ENCODE peak calls at places on chromosome 17, in seven cellular contexts. J, V, U, P, E, G and W are unnamed samples. For H3K4me1, the result is how much of the 10 kb centered on the place peaks cover.

GRCh38 chr17:64994781-64995538 is 61.6 kb downstream of the GNA13 start:
- DNase-seq in E (no peak), J (no peak), V (no peak), G (no peak), U (no peak), P (no peak), W (no peak)

GRCh38 chr17:38673714-38674012 is 1.1 kb downstream of the EPOP start:
- DNase-seq in P (no peak), U (no peak), V (no peak), E (no peak), G (no peak), J (peak), W (no peak)

GRCh38 chr17:48718781-48719641 is 3.3 kb downstream of the PRAC1 start:
- DNase-seq in G (no peak), P (no peak), J (no peak), E (no peak), V (no peak), U (no peak), W (peak)

GRCh38 chr17:82743344-82744219 is 8.2 kb downstream of the FN3K start:
- DNase-seq in U (no peak), G (no peak), V (no peak), E (no peak), J (no peak), P (no peak), W (no peak)

GRCh38 chr17:53090770-53091169 is 732.0 kb upstream of the KIF2B start:
- DNase-seq in J (no peak), V (no peak), P (no peak), U (no peak), E (no peak), G (no peak), W (no peak)

GRCh38 chr17:45229681-45230409 is 8.2 kb downstream of the FMNL1 start:
- DNase-seq in E (no peak), U (no peak), P (no peak), G (peak), J (peak), V (no peak), W (no peak)

GRCh38 chr17:48892940-48893645 is 506 bp downstream of the ATP5MC1 start:
- DNase-seq in U (no peak), P (no peak), G (no peak), J (no peak), E (no peak), V (no peak), W (peak)

GRCh38 chr17:4533522-4534502 is 21.4 kb downstream of the MYBBP1A start:
- DNase-seq in V (peak), G (no peak), U (no peak), E (no peak), J (peak), P (no peak), W (no peak)

GRCh38 chr17:9386401-9386800 is 189.2 kb downstream of the STX8 start:
- DNase-seq in E (peak), U (no peak), V (no peak), J (no peak), P (no peak), G (no peak), W (no peak)

GRCh38 chr17:16918443-16918842 is 53.5 kb downstream of the TNFRSF13B start:
- DNase-seq in J (no peak), P (no peak), G (no peak), V (no peak), E (no peak), U (peak), W (no peak)

GRCh38 chr17:15777297-15777696 is 45.2 kb downstream of the TBC1D26 start:
- DNase-seq in V (no peak), P (no peak), U (no peak), G (no peak), J (no peak), E (no peak), W (no peak)

GRCh38 chr17:81250286-81251090 is 11.4 kb downstream of the NDUFAF8 start:
- DNase-seq in E (no peak), G (no peak), P (no peak), V (no peak), U (no peak), J (peak), W (no peak)

GRCh38 chr17:5049314-5049819 is 14.1 kb upstream of the SLC52A1 start:
- DNase-seq in U (no peak), J (no peak), E (no peak), P (no peak), V (no peak), G (peak), W (peak)

GRCh38 chr17:44960654-44961053 is 7.4 kb downstream of the C1QL1 start:
- DNase-seq in V (peak), P (no peak), E (no peak), J (no peak), G (no peak), U (no peak), W (no peak)

GRCh38 chr17:7717756-7718350 is 309 bp downstream of the DNAH2 start:
- DNase-seq in U (no peak), J (no peak), P (no peak), G (peak), V (no peak), E (no peak), W (peak)

GRCh38 chr17:50014471-50015088 is 19.6 kb upstream of the DLX3 start:
- DNase-seq in G (no peak), U (no peak), J (no peak), P (no peak), E (no peak), V (no peak), W (no peak)

GRCh38 chr17:45692661-45693060 is 91.5 kb upstream of the CRHR1 start:
- DNase-seq in U (no peak), G (no peak), E (no peak), J (no peak), P (no peak), V (no peak), W (no peak)

GRCh38 chr17:46756861-46757260 is 61.6 kb downstream of the WNT3 start:
- DNase-seq in U (no peak), V (no peak), P (no peak), E (no peak), G (no peak), J (no peak), W (no peak)

GRCh38 chr17:63665527-63666214 is 34.3 kb downstream of the LIMD2 start:
- DNase-seq in J (no peak), U (no peak), E (no peak), V (no peak), P (no peak), G (no peak), W (no peak)

GRCh38 chr17:16377804-16378400 is 3.0 kb upstream of the UBB start:
- DNase-seq in V (peak), U (no peak), P (peak), G (no peak), E (peak), J (no peak), W (no peak)

GRCh38 chr17:49290690-49291326 is 60.2 kb upstream of the PHOSPHO1 start:
- DNase-seq in G (peak), V (peak), P (peak), J (no peak), U (peak), E (peak), W (peak)

GRCh38 chr17:21066394-21066793 is 23.6 kb upstream of the USP22 start:
- DNase-seq in E (no peak), V (no peak), U (no peak), P (no peak), G (no peak), J (no peak), W (no peak)

GRCh38 chr17:9941305-9941704 is 36.2 kb upstream of the RCVRN start:
- DNase-seq in V (no peak), P (no peak), E (no peak), U (no peak), G (no peak), J (no peak), W (no peak)

GRCh38 chr17:10052414-10052813 is 146.0 kb downstream of the GAS7 start:
- DNase-seq in J (no peak), P (no peak), V (no peak), U (no peak), G (no peak), E (no peak), W (no peak)

GRCh38 chr17:44417553-44417952 is 28.1 kb upstream of the ITGA2B start:
- DNase-seq in J (no peak), E (peak), P (peak), G (no peak), V (peak), U (no peak), W (no peak)

GRCh38 chr17:37490638-37491614 is 1.2 kb downstream of the DUSP14 start:
- DNase-seq in V (peak), U (peak), G (no peak), P (peak), E (peak), J (peak), W (no peak)

GRCh38 chr17:42878123-42878880 is 22.3 kb upstream of the G6PC1 start:
- DNase-seq in G (no peak), E (no peak), J (no peak), P (no peak), V (peak), U (peak), W (no peak)

GRCh38 chr17:80601146-80601545 is 56.5 kb downstream of the RPTOR start:
- DNase-seq in P (no peak), V (no peak), G (no peak), U (no peak), E (no peak), J (no peak), W (no peak)

GRCh38 chr17:28612936-28613872 is 781 bp downstream of the RSKR start:
- DNase-seq in P (peak), G (peak), J (no peak), U (peak), V (peak), E (peak), W (peak)

GRCh38 chr17:9427460-9428315 is 147.9 kb downstream of the STX8 start:
- DNase-seq in U (no peak), G (no peak), E (no peak), J (no peak), P (peak), V (no peak), W (no peak)

GRCh38 chr17:7403043-7403901 is 625 bp downstream of the TMEM256 start:
- DNase-seq in E (no peak), U (peak), J (peak), G (peak), P (no peak), V (peak), W (peak)

GRCh38 chr17:4604111-4604644 is 19.8 kb downstream of the SMTNL2 start:
- DNase-seq in G (no peak), E (peak), J (peak), V (no peak), U (no peak), P (peak), W (no peak)

GRCh38 chr17:71902931-71903506 is 217.8 kb upstream of the SOX9 start:
- DNase-seq in G (no peak), P (peak), E (peak), J (no peak), V (no peak), U (no peak), W (no peak)

GRCh38 chr17:80992077-80992947 is 671 bp downstream of the CHMP6 start:
- DNase-seq in U (no peak), J (no peak), P (no peak), V (no peak), E (no peak), G (no peak), W (no peak)

DNA sequence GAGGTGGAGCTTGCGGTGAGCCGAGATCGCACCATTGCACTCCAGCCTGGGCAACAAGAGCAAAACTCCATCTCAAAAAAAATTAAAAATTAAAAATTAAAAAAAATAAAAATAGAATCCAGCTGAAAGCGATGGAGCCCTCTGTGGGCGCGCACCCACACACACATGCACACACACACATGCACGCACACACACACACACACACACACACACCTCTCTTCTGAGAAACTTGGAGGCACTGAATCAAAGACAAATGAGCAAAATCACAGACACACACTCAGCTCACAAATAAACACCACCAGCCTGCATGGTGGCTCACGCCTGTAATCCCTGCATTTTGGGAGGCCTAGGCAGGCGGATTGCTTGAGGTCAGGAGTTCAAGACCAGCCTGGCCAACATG is 9.6 kb upstream of the FADS6 start:
- DNase-seq in P (no peak), J (no peak), E (no peak), U (no peak), V (no peak), G (no peak), W (no peak)
- H3K4me1 ChIP-seq in P (under half), J (under half), E (under half), U (under half), V (under half), G (under half), W (under half)

DNA sequence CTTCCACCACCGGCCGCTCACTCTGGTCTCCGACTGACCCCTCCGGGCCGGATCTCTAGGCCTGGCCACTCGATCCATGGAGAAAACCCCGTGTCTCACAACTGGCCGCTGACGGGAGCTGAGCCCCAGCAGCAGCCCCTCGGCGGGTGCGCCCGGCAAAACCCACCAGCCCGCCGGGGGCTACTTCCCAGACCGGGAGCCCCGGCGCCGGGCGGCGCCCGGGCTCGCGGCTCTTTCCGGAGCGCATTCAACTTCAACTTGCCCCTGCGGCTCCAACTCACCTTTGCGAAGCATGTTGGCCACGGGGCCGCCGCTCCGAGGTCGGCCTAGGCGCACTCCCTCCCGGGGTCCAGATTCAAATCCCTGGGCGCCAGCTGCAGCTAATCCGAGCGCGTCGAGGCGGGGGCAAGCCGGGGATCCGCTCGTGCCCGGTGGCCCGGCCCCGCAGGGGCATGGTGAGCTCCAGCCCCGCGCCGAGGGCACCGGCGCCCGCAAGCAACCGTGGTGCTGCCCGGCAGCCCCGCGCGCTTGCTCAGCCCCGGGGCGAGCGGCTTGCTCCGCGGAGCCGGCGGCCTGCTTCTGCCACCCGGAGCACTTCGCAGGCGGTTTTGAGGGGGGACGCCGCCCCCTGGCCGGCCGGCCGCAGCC is 438 bp downstream of the RTN4RL1 start:
- DNase-seq in P (no peak), U (no peak), V (peak), E (no peak), G (no peak), J (no peak), W (no peak)
- H3K4me3 ChIP-seq in P (peak), U (peak), V (peak), E (peak), G (peak), J (peak), W (no peak)

GRCh38 chr17:69783865-69784264 is 291.2 kb upstream of the KCNJ16 start:
- DNase-seq in U (no peak), G (no peak), P (no peak), E (no peak), J (no peak), V (no peak), W (no peak)
- H3K4me1 ChIP-seq in U (under half), G (under half), P (under half), E (under half), J (under half), V (under half), W (under half)

GRCh38 chr17:13996758-13997157 is 72.5 kb upstream of the COX10 start:
- DNase-seq in P (no peak), E (no peak), G (no peak), V (no peak), J (no peak), U (no peak), W (no peak)

GRCh38 chr17:13994050-13994449 is 75.3 kb upstream of the COX10 start:
- DNase-seq in G (no peak), U (no peak), E (no peak), P (no peak), J (no peak), V (no peak), W (no peak)

GRCh38 chr17:13993106-13993505 is 76.2 kb upstream of the COX10 start:
- DNase-seq in V (no peak), P (no peak), E (no peak), U (no peak), J (no peak), G (no peak), W (no peak)

GRCh38 chr17:13995856-13996635 is 73.3 kb upstream of the COX10 start:
- DNase-seq in V (no peak), E (no peak), P (no peak), J (no peak), G (no peak), U (no peak), W (no peak)
- H3K4me3 ChIP-seq in V (no peak), E (no peak), P (no peak), J (no peak), G (no peak), U (no peak), W (no peak)

GRCh38 chr17:39812466-39812865 is 51.6 kb downstream of the IKZF3 start:
- DNase-seq in J (no peak), E (no peak), V (no peak), G (no peak), P (no peak), U (no peak), W (no peak)
- H3K4me1 ChIP-seq in J (under half), E (under half), V (under half), G (half or more), P (under half), U (under half), W (under half)

GRCh38 chr17:17935321-17936271 is 36.6 kb downstream of the TOM1L2 start:
- DNase-seq in U (peak), G (no peak), P (peak), V (peak), J (peak), E (peak), W (no peak)
- H3K4me3 ChIP-seq in U (no peak), G (no peak), P (no peak), V (no peak), J (no peak), E (no peak), W (no peak)

DNA sequence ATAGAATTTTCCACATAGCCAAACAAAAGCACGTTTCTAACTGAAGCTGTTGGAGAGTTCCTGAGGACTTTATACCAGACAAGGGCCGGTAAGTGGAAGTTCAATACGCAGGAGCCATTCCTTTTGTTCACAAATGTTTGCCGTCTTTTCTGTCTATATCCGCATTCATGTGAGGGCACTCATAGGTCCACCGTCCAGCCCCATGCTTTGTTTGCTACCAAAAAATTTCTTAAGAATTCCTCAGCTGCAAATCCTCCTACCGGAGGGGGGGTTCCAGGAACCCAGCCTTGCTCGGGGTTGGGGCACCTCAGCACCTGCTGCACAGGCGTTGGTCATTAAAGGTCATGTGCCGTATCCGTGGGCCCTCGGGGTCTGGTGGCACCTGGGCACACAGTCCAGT is 276.8 kb downstream of the SEC14L1 start:
- DNase-seq in G (no peak), E (no peak), V (no peak), U (peak), J (no peak), P (no peak), W (no peak)
- H3K4me1 ChIP-seq in G (half or more), E (under half), V (half or more), U (half or more), J (under half), P (under half), W (half or more)

GRCh38 chr17:27504188-27504995 is 48.1 kb downstream of the KSR1 start:
- DNase-seq in G (no peak), V (no peak), J (no peak), U (no peak), P (no peak), E (no peak), W (no peak)

GRCh38 chr17:27502526-27503324 is 46.5 kb downstream of the KSR1 start:
- DNase-seq in G (no peak), J (peak), E (peak), U (no peak), P (peak), V (no peak), W (no peak)

GRCh38 chr17:27503636-27504035 is 47.4 kb downstream of the KSR1 start:
- DNase-seq in P (no peak), J (no peak), E (no peak), V (no peak), U (no peak), G (no peak), W (no peak)

GRCh38 chr17:27511154-27511553 is 54.9 kb downstream of the KSR1 start:
- DNase-seq in G (no peak), J (no peak), V (no peak), U (no peak), E (no peak), P (no peak), W (no peak)

GRCh38 chr17:27506348-27507218 is 50.3 kb downstream of the KSR1 start:
- DNase-seq in V (no peak), E (peak), J (no peak), G (no peak), P (no peak), U (peak), W (no peak)
- H3K4me3 ChIP-seq in V (no peak), E (no peak), J (no peak), G (no peak), P (no peak), U (no peak), W (no peak)

GRCh38 chr17:56804454-56804853 is 29.3 kb downstream of the C17orf67 start:
- DNase-seq in U (no peak), P (no peak), V (no peak), J (no peak), E (no peak), G (no peak), W (no peak)
- H3K4me1 ChIP-seq in U (under half), P (under half), V (under half), J (under half), E (under half), G (under half), W (under half)

DNA sequence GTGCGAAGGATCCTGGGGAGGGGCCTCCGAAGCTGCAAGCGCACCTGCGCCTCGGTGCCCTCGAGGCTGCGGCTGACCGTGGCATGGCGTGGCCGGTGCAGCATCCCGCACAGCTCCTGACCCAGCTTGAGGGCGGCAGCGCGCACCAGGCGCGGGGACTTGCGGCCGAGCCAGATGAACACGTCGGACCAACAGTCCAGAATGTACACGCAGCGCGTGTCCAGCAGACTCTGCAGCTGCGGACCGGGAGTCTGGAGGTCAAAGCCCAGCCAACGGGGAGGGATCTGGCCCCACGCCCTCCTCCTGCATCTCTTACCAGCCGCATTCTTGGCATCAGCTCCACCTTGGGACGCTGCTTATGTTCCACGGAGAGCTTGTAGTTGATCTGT is 10.9 kb downstream of the FLII start:
- DNase-seq in E (no peak), P (no peak), G (no peak), V (no peak), U (no peak), J (peak), W (no peak)
- H3K4me3 ChIP-seq in E (no peak), P (no peak), G (no peak), V (no peak), U (no peak), J (no peak), W (no peak)